ENCODE peak calls at places on chromosomes 5 and 9, in six cellular contexts. R, S, G, C, D and J are unnamed samples. For H3K27me3, the result is how much of the 10 kb centered on the place peaks cover.

GRCh38 chr9:12185856-12186255 is 507.3 kb upstream of the TYRP1 start:
- DNase-seq in R (no peak), S (no peak), G (no peak), C (no peak), D (no peak), J (no peak)

GRCh38 chr5:78335976-78336375 is 24.4 kb upstream of the SCAMP1 start:
- DNase-seq in R (no peak), S (no peak), G (no peak), C (no peak), D (no peak), J (no peak)

GRCh38 chr9:124328285-124328684 is 70.5 kb downstream of the NEK6 start:
- DNase-seq in R (no peak), S (peak), G (no peak), C (no peak), D (no peak), J (no peak)

GRCh38 chr9:107172160-107172978 is 110.7 kb upstream of the RAD23B start:
- DNase-seq in R (peak), S (no peak), G (peak), C (peak), D (peak), J (peak)

GRCh38 chr9:88898033-88898432 is 93.2 kb upstream of the S1PR3 start:
- DNase-seq in R (no peak), S (no peak), G (no peak), C (no peak), D (no peak), J (no peak)

GRCh38 chr5:53480474-53481353 is at the start of gene FST:
- DNase-seq in R (no peak), S (peak), G (no peak), C (peak), D (peak), J (peak)

GRCh38 chr5:116300016-116300601 is 215.3 kb downstream of the COMMD10 start:
- DNase-seq in R (no peak), S (no peak), G (no peak), C (no peak), D (no peak), J (no peak)

GRCh38 chr9:91712811-91713210 is 237.2 kb downstream of the ROR2 start:
- DNase-seq in R (no peak), S (no peak), G (no peak), C (no peak), D (no peak), J (no peak)

GRCh38 chr5:9545959-9546851 is at the start of gene SEMA5A:
- DNase-seq in R (peak), S (peak), G (peak), C (peak), D (peak), J (peak)

GRCh38 chr9:2583308-2584013 is 38.1 kb upstream of the VLDLR start:
- DNase-seq in R (no peak), S (peak), G (no peak), C (no peak), D (peak), J (peak)

GRCh38 chr5:9483251-9483650 is 62.6 kb downstream of the SEMA5A start:
- DNase-seq in R (no peak), S (no peak), G (no peak), C (no peak), D (no peak), J (no peak)

GRCh38 chr9:133468374-133468773 is 8.6 kb downstream of the CACFD1 start:
- DNase-seq in R (no peak), S (peak), G (no peak), C (no peak), D (no peak), J (no peak)

GRCh38 chr9:107462691-107463090 is 26.9 kb downstream of the KLF4 start:
- DNase-seq in R (no peak), S (no peak), G (no peak), C (no peak), D (no peak), J (no peak)

GRCh38 chr9:69495331-69495730 is 170.3 kb downstream of the ENTREP1 start:
- DNase-seq in R (peak), S (no peak), G (no peak), C (no peak), D (no peak), J (no peak)

GRCh38 chr5:55993628-55994501 is 898 bp downstream of the IL6ST start:
- DNase-seq in R (no peak), S (no peak), G (no peak), C (peak), D (no peak), J (no peak)

GRCh38 chr5:1523793-1524480 is at the start of gene LPCAT1:
- DNase-seq in R (peak), S (peak), G (peak), C (peak), D (peak), J (peak)

GRCh38 chr5:23820764-23821471 is 313.5 kb downstream of the PRDM9 start:
- DNase-seq in R (no peak), S (no peak), G (no peak), C (no peak), D (no peak), J (no peak)

GRCh38 chr9:71145179-71145578 is 23.8 kb upstream of the TRPM3 start:
- DNase-seq in R (no peak), S (no peak), G (no peak), C (no peak), D (no peak), J (no peak)

DNA sequence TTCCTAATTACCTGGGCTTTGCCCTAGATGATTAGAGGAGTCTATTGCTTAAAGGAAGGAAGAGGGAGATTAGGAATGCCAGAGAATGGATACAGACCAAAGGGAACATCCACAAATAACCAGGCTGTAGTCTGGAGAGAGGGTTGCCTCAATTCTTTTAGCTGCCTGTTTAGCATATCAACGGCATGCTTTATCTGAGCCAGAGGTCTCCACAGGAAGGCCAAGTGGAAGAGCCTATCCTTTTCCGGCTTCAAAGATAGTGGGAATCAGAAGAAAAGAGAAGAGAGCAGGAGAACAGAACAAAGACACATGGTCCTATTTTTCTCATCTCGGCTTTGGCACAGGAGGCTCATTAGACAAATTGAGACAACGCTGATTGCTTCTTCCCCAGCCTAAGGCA is 142.4 kb downstream of the NMUR2 start:
- DNase-seq in R (no peak), S (no peak), G (no peak), C (no peak), D (no peak), J (no peak)
- H3K27me3 ChIP-seq in R (under half), S (under half), G (under half), C (under half), D (under half), J (under half)

GRCh38 chr9:121441163-121441562 is 58.5 kb downstream of the GGTA1 start:
- DNase-seq in R (no peak), S (no peak), G (no peak), C (no peak), D (no peak), J (no peak)
- H3K27me3 ChIP-seq in R (under half), S (under half), G (under half), C (under half), D (under half), J (under half)

GRCh38 chr5:159049844-159050318 is 49.8 kb downstream of the EBF1 start:
- DNase-seq in R (no peak), S (no peak), G (no peak), C (no peak), D (no peak), J (no peak)

GRCh38 chr5:159048298-159048697 is 51.4 kb downstream of the EBF1 start:
- DNase-seq in R (no peak), S (no peak), G (no peak), C (no peak), D (no peak), J (no peak)

GRCh38 chr5:159052282-159053011 is 47.3 kb downstream of the EBF1 start:
- DNase-seq in R (no peak), S (no peak), G (no peak), C (no peak), D (no peak), J (no peak)

GRCh38 chr5:159051431-159052281 is 48.1 kb downstream of the EBF1 start:
- DNase-seq in R (no peak), S (peak), G (no peak), C (no peak), D (peak), J (peak)

GRCh38 chr5:159050408-159051091 is 49.2 kb downstream of the EBF1 start:
- DNase-seq in R (no peak), S (no peak), G (no peak), C (no peak), D (no peak), J (no peak)
- H3K27me3 ChIP-seq in R (under half), S (under half), G (under half), C (under half), D (under half), J (under half)

DNA sequence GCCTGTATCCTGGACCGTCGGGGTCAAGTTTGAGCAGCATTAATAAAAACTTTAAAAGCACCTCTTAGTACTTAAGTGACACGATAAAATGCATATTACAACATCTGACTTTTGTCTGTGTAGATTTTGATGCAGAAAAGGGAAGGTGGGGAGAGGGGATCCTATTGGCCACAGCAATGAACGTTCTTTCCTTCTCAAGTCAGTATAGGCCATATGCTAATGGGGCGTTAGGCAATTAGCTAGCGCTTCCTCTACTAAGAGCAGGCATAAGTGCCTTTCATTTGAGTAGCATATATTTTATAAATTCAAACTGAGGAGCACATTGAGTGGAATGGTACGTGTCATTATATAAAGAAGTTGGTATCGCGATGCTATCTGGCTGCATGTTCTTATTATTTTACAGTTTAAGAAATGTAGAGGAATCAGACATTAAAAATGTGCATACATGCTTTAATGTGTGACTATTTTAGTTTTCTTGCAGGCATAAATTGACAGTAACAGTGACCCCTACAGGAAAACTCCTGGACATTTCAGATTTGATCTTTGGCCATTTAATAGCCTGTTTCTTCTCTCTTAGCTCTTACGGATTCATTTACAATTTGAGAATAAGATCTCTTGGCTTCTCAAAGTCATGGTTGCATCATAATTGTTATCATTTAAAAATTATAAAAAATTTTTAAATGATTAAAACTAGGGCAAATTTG is 1.1 kb upstream of the GNA14 start:
- DNase-seq in R (no peak), S (no peak), G (no peak), C (no peak), D (no peak), J (no peak)
- H3K27me3 ChIP-seq in R (under half), S (under half), G (under half), C (under half), D (under half), J (under half)

GRCh38 chr5:173228639-173229380 is 6.2 kb downstream of the NKX2-5 start:
- DNase-seq in R (no peak), S (peak), G (no peak), C (no peak), D (no peak), J (no peak)

GRCh38 chr5:173228107-173228506 is 6.9 kb downstream of the NKX2-5 start:
- DNase-seq in R (no peak), S (no peak), G (no peak), C (no peak), D (no peak), J (no peak)

GRCh38 chr5:173229966-173230740 is 4.9 kb downstream of the NKX2-5 start:
- DNase-seq in R (no peak), S (no peak), G (no peak), C (no peak), D (no peak), J (no peak)

GRCh38 chr5:173230741-173231380 is 4.1 kb downstream of the NKX2-5 start:
- DNase-seq in R (no peak), S (no peak), G (no peak), C (no peak), D (no peak), J (no peak)

GRCh38 chr5:173229381-173229959 is 5.5 kb downstream of the NKX2-5 start:
- DNase-seq in R (no peak), S (no peak), G (no peak), C (no peak), D (no peak), J (no peak)
- H3K27me3 ChIP-seq in R (under half), S (half or more), G (half or more), C (under half), D (half or more), J (under half)

GRCh38 chr9:126617003-126617739 is 3.4 kb downstream of the LMX1B start:
- DNase-seq in R (no peak), S (no peak), G (no peak), C (no peak), D (no peak), J (no peak)

GRCh38 chr9:126614455-126615248 is 924 bp downstream of the LMX1B start:
- DNase-seq in R (no peak), S (peak), G (no peak), C (no peak), D (no peak), J (no peak)

GRCh38 chr9:126615251-126615790 is 1.6 kb downstream of the LMX1B start:
- DNase-seq in R (peak), S (peak), G (peak), C (no peak), D (no peak), J (peak)

GRCh38 chr9:126616521-126616976 is 2.8 kb downstream of the LMX1B start:
- DNase-seq in R (no peak), S (no peak), G (no peak), C (no peak), D (no peak), J (no peak)

DNA sequence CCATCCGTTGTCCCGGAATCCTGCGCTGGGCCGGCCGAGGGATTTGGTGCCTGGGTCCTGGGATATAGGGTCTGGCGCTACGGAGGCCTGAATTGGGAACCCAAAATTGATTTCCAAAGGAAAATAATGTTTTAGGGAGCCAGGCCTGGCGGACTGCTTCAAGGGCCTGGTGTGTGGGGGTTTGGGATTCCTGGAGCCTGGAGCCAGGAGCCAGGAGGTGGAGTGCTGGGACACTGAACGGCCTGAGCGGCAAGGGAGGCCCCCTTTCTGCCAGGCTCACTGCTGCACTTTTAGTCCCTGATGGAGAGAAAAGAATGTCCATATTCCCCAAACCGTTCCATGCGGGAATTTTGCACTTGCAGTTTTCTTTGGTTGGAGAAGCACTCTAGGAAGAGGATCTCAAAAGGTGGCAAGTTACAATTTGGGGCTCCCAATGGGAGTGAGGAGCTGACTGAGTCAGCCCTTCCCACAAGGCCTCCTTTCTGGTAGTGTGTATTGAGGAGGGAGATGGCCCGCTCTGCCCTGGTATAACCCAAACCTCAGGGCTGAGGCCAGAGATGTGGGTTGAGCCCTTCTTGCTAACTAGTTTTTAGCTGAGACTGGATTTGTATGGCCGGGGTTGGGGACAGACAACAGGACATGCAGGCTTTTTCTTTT is 2.2 kb downstream of the LMX1B start:
- DNase-seq in R (no peak), S (no peak), G (no peak), C (no peak), D (no peak), J (no peak)
- H3K27me3 ChIP-seq in R (under half), S (half or more), G (under half), C (under half), D (half or more), J (under half)

DNA sequence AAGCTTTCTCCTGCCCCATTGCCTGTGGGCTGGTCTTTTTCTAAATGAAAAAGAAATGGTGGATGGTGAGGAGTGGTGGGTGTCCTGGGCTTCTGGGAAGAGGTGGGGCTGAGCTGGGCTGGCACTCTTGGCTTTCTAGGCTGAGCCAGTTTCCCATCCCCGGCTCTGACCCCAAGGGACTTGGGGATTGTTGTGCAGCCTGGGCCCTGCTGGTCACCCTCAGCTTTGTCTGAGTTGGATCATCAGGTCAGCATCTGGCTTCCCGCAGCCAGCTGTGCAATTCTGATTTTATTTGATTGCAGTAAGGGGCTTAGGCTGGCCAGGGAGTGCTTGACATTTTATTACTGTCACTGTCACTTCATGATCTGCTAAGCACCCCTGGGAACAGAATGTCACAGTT is 25.3 kb downstream of the GLRA1 start:
- DNase-seq in R (no peak), S (no peak), G (no peak), C (no peak), D (no peak), J (no peak)
- H3K27me3 ChIP-seq in R (under half), S (under half), G (under half), C (under half), D (under half), J (under half)